ENCODE peak calls at places on chromosomes 6 and 20, in five cellular contexts. K is foreskin melanocyte, T is T-helper 2 cell, V is PC-9, L is LoVo. N is an unnamed sample.

GRCh38 chr6:127515794-127516675 is 3.1 kb downstream of the MTCL3 start:
- DNase-seq in K (peak), T (peak), V (peak), L (peak), N (peak)

GRCh38 chr6:106159531-106159940 is 73.4 kb downstream of the PRDM1 start:
- DNase-seq in K (peak), T (no peak), V (peak), L (peak), N (no peak)

GRCh38 chr6:119467478-119468081 is 118.0 kb upstream of the MAN1A1 start:
- DNase-seq in K (no peak), T (no peak), V (no peak), L (peak), N (no peak)

GRCh38 chr20:63751471-63752271 is 12.1 kb downstream of the SLC2A4RG start:
- DNase-seq in K (no peak), T (no peak), V (no peak), L (no peak), N (no peak)

GRCh38 chr20:17614812-17615644 is 45.2 kb downstream of the DSTN start:
- DNase-seq in K (no peak), T (no peak), V (no peak), L (no peak), N (no peak)

GRCh38 chr6:152170702-152171667 is 363.5 kb downstream of the ESR1 start:
- DNase-seq in K (no peak), T (peak), V (peak), L (no peak), N (no peak)

GRCh38 chr20:53723621-53724020 is 130.0 kb upstream of the ZNF217 start:
- DNase-seq in K (no peak), T (no peak), V (no peak), L (no peak), N (no peak)

GRCh38 chr20:33791540-33791939 is 19.6 kb upstream of the CHMP4B start:
- DNase-seq in K (no peak), T (no peak), V (no peak), L (no peak), N (no peak)

GRCh38 chr20:41694796-41695195 is 76.6 kb upstream of the CHD6 start:
- DNase-seq in K (no peak), T (no peak), V (no peak), L (no peak), N (no peak)

GRCh38 chr6:106746660-106747059 is 117.3 kb downstream of the QRSL1 start:
- DNase-seq in K (peak), T (no peak), V (peak), L (no peak), N (no peak)

GRCh38 chr6:45613678-45614077 is 235.9 kb upstream of the SUPT3H start:
- DNase-seq in K (peak), T (no peak), V (no peak), L (no peak), N (no peak)

GRCh38 chr6:168035098-168035660 is 37.7 kb downstream of the KIF25 start:
- DNase-seq in K (peak), T (no peak), V (no peak), L (peak), N (peak)

GRCh38 chr6:56023829-56024228 is 148.4 kb upstream of the BMP5 start:
- DNase-seq in K (no peak), T (no peak), V (no peak), L (no peak), N (no peak)

GRCh38 chr6:157184202-157185015 is 138.9 kb downstream of the TMEM242 start:
- DNase-seq in K (peak), T (peak), V (peak), L (peak), N (peak)